ENCODE peak calls at places on chromosomes 13 and 19, in five cellular contexts. One of them, this sample, is unnamed.

GRCh38 chr19:38316477-38317067 is 825 bp upstream of the YIF1B start:
- DNase-seq in activated CD4-positive, alpha-beta T cell treated with anti-CD3 and anti-CD28 coated beads for 48 hours: no peak
- DNase-seq in mammary epithelial cell: no peak
- DNase-seq in anterior cingulate cortex: no peak
- DNase-seq in activated naive CD4-positive, alpha-beta T cell: no peak
- DNase-seq in this sample: no peak

GRCh38 chr13:21435710-21436151 is 23.4 kb downstream of the ZDHHC20 start:
- DNase-seq in mammary epithelial cell: peak
- DNase-seq in anterior cingulate cortex: no peak
- DNase-seq in activated CD4-positive, alpha-beta T cell treated with anti-CD3 and anti-CD28 coated beads for 48 hours: peak
- DNase-seq in activated naive CD4-positive, alpha-beta T cell: no peak
- DNase-seq in this sample: no peak

GRCh38 chr19:45087531-45087930 is 5.4 kb upstream of the PPP1R37 start:
- DNase-seq in mammary epithelial cell: no peak
- DNase-seq in anterior cingulate cortex: no peak
- DNase-seq in activated naive CD4-positive, alpha-beta T cell: no peak
- DNase-seq in activated CD4-positive, alpha-beta T cell treated with anti-CD3 and anti-CD28 coated beads for 48 hours: peak
- DNase-seq in this sample: no peak

GRCh38 chr13:50426932-50427331 is 411.7 kb downstream of the KCNRG start:
- DNase-seq in activated CD4-positive, alpha-beta T cell treated with anti-CD3 and anti-CD28 coated beads for 48 hours: no peak
- DNase-seq in anterior cingulate cortex: no peak
- DNase-seq in mammary epithelial cell: no peak
- DNase-seq in activated naive CD4-positive, alpha-beta T cell: no peak
- DNase-seq in this sample: no peak

GRCh38 chr13:29883941-29884518 is 33.6 kb upstream of the UBL3 start:
- DNase-seq in anterior cingulate cortex: no peak
- DNase-seq in activated naive CD4-positive, alpha-beta T cell: no peak
- DNase-seq in mammary epithelial cell: no peak
- DNase-seq in activated CD4-positive, alpha-beta T cell treated with anti-CD3 and anti-CD28 coated beads for 48 hours: no peak
- DNase-seq in this sample: no peak

GRCh38 chr13:30622551-30622950 is 4.8 kb downstream of the USPL1 start:
- DNase-seq in mammary epithelial cell: no peak
- DNase-seq in activated naive CD4-positive, alpha-beta T cell: no peak
- DNase-seq in anterior cingulate cortex: no peak
- DNase-seq in activated CD4-positive, alpha-beta T cell treated with anti-CD3 and anti-CD28 coated beads for 48 hours: no peak
- DNase-seq in this sample: no peak

GRCh38 chr19:8307965-8308866 is at the start of gene CD320:
- DNase-seq in anterior cingulate cortex: peak
- DNase-seq in mammary epithelial cell: peak
- DNase-seq in activated naive CD4-positive, alpha-beta T cell: peak
- DNase-seq in activated CD4-positive, alpha-beta T cell treated with anti-CD3 and anti-CD28 coated beads for 48 hours: peak
- DNase-seq in this sample: peak

GRCh38 chr13:80123945-80124344 is 217.0 kb downstream of the SPRY2 start:
- DNase-seq in activated CD4-positive, alpha-beta T cell treated with anti-CD3 and anti-CD28 coated beads for 48 hours: no peak
- DNase-seq in activated naive CD4-positive, alpha-beta T cell: no peak
- DNase-seq in mammary epithelial cell: no peak
- DNase-seq in anterior cingulate cortex: no peak
- DNase-seq in this sample: no peak

GRCh38 chr19:48561412-48561811 is 9.4 kb downstream of the SULT2B1 start:
- DNase-seq in activated CD4-positive, alpha-beta T cell treated with anti-CD3 and anti-CD28 coated beads for 48 hours: no peak
- DNase-seq in anterior cingulate cortex: no peak
- DNase-seq in mammary epithelial cell: no peak
- DNase-seq in activated naive CD4-positive, alpha-beta T cell: no peak
- DNase-seq in this sample: no peak

GRCh38 chr13:97849305-97849704 is 104.2 kb upstream of the IPO5 start:
- DNase-seq in anterior cingulate cortex: no peak
- DNase-seq in activated CD4-positive, alpha-beta T cell treated with anti-CD3 and anti-CD28 coated beads for 48 hours: no peak
- DNase-seq in mammary epithelial cell: peak
- DNase-seq in activated naive CD4-positive, alpha-beta T cell: no peak
- DNase-seq in this sample: no peak

GRCh38 chr13:96141032-96141431 is 51.1 kb downstream of the HS6ST3 start:
- DNase-seq in activated naive CD4-positive, alpha-beta T cell: no peak
- DNase-seq in activated CD4-positive, alpha-beta T cell treated with anti-CD3 and anti-CD28 coated beads for 48 hours: no peak
- DNase-seq in mammary epithelial cell: peak
- DNase-seq in anterior cingulate cortex: no peak
- DNase-seq in this sample: no peak